ENCODE peak calls at places on chromosomes 3 and 15, in seven cellular contexts. K is frontal cortex, Z is astrocyte of the spinal cord, I is neuronal stem cell, C is A549, T is A172, Y is HuH-7. R is an unnamed sample.

GRCh38 chr3:129352045-129352444 is 73.4 kb downstream of the HMCES start:
- DNase-seq in K (no peak), Z (no peak), I (no peak), C (no peak), T (no peak), Y (peak), R (no peak)

GRCh38 chr15:51874751-51875644 is 45.5 kb downstream of the TMOD3 start:
- DNase-seq in K (no peak), Z (peak), I (no peak), C (peak), T (peak), Y (no peak), R (no peak)

GRCh38 chr3:108029466-108029865 is 61.4 kb downstream of the CD47 start:
- DNase-seq in K (no peak), Z (peak), I (no peak), C (no peak), T (no peak), Y (no peak), R (no peak)

GRCh38 chr3:49803464-49804140 is 541 bp downstream of the INKA1 start:
- DNase-seq in K (peak), Z (no peak), I (peak), C (no peak), T (peak), Y (no peak), R (no peak)

GRCh38 chr3:52095990-52096775 is 39.8 kb upstream of the DUSP7 start:
- DNase-seq in K (no peak), Z (no peak), I (no peak), C (no peak), T (no peak), Y (no peak), R (no peak)

GRCh38 chr3:166526878-166527277 is 689.7 kb upstream of the BCHE start:
- DNase-seq in K (no peak), Z (no peak), I (no peak), C (no peak), T (no peak), Y (no peak), R (no peak)

GRCh38 chr15:23069496-23070166 is 30.3 kb upstream of the TUBGCP5 start:
- DNase-seq in K (no peak), Z (no peak), I (no peak), C (peak), T (peak), Y (peak), R (no peak)

GRCh38 chr15:89383635-89384604 is 49.3 kb upstream of the POLG start:
- DNase-seq in K (no peak), Z (no peak), I (no peak), C (peak), T (no peak), Y (no peak), R (no peak)

GRCh38 chr3:69178838-69179739 is 56.7 kb upstream of the LMOD3 start:
- DNase-seq in K (no peak), Z (no peak), I (no peak), C (peak), T (peak), Y (peak), R (no peak)

GRCh38 chr3:13574798-13575451 is 26.0 kb downstream of the FBLN2 start:
- DNase-seq in K (no peak), Z (peak), I (no peak), C (no peak), T (peak), Y (no peak), R (no peak)

GRCh38 chr3:183488343-183488742 is 59.9 kb upstream of the MCF2L2 start:
- DNase-seq in K (no peak), Z (no peak), I (no peak), C (no peak), T (no peak), Y (no peak), R (no peak)

GRCh38 chr15:66725468-66725785 is 23.4 kb downstream of the SMAD6 start:
- DNase-seq in K (no peak), Z (no peak), I (no peak), C (no peak), T (no peak), Y (no peak), R (no peak)

GRCh38 chr3:151383956-151384355 is 597 bp downstream of the P2RY12 start:
- DNase-seq in K (no peak), Z (no peak), I (no peak), C (no peak), T (no peak), Y (no peak), R (no peak)

GRCh38 chr3:53198256-53198977 is 37.4 kb downstream of the PRKCD start:
- DNase-seq in K (no peak), Z (no peak), I (no peak), C (no peak), T (no peak), Y (no peak), R (no peak)

GRCh38 chr15:79028411-79028964 is 62.1 kb downstream of the RASGRF1 start:
- DNase-seq in K (peak), Z (peak), I (peak), C (peak), T (peak), Y (peak), R (peak)

GRCh38 chr3:166637984-166638530 is 742.0 kb downstream of the ZBBX start:
- DNase-seq in K (no peak), Z (no peak), I (no peak), C (no peak), T (no peak), Y (no peak), R (no peak)

GRCh38 chr15:22979699-22980188 is 424 bp downstream of the CYFIP1 start:
- DNase-seq in K (peak), Z (no peak), I (peak), C (no peak), T (no peak), Y (peak), R (no peak)

GRCh38 chr15:42724276-42724675 is 12.7 kb downstream of the CDAN1 start:
- DNase-seq in K (no peak), Z (no peak), I (no peak), C (no peak), T (no peak), Y (no peak), R (no peak)

GRCh38 chr3:10552631-10552943 is 47.2 kb upstream of the ATP2B2 start:
- DNase-seq in K (no peak), Z (no peak), I (no peak), C (no peak), T (peak), Y (no peak), R (no peak)

GRCh38 chr15:22887157-22887951 is 48.9 kb downstream of the NIPA2 start:
- DNase-seq in K (no peak), Z (peak), I (no peak), C (no peak), T (peak), Y (no peak), R (no peak)

GRCh38 chr3:11499144-11499543 is 144.6 kb downstream of the VGLL4 start:
- DNase-seq in K (no peak), Z (peak), I (no peak), C (peak), T (peak), Y (no peak), R (no peak)

GRCh38 chr3:107680698-107681097 is 157.9 kb downstream of the BBX start:
- DNase-seq in K (no peak), Z (peak), I (no peak), C (no peak), T (peak), Y (no peak), R (no peak)

GRCh38 chr15:87669846-87670245 is 586.7 kb downstream of the NTRK3 start:
- DNase-seq in K (no peak), Z (no peak), I (no peak), C (no peak), T (no peak), Y (no peak), R (no peak)

GRCh38 chr3:172716476-172716875 is 5.6 kb upstream of the NCEH1 start:
- DNase-seq in K (no peak), Z (no peak), I (no peak), C (no peak), T (no peak), Y (no peak), R (no peak)

GRCh38 chr3:160331127-160331937 is 67.7 kb downstream of the IFT80 start:
- DNase-seq in K (no peak), Z (peak), I (no peak), C (peak), T (peak), Y (no peak), R (no peak)

GRCh38 chr3:115825046-115825445 is 201.7 kb downstream of the GAP43 start:
- DNase-seq in K (no peak), Z (peak), I (no peak), C (no peak), T (peak), Y (no peak), R (no peak)

GRCh38 chr3:50057756-50058155 is 31.0 kb upstream of the RBM5 start:
- DNase-seq in K (no peak), Z (no peak), I (no peak), C (no peak), T (no peak), Y (no peak), R (no peak)

GRCh38 chr3:186525369-186526255 is 18.6 kb downstream of the CRYGS start:
- DNase-seq in K (no peak), Z (no peak), I (no peak), C (no peak), T (no peak), Y (peak), R (no peak)

GRCh38 chr15:88833688-88834087 is 30.5 kb downstream of the ACAN start:
- DNase-seq in K (no peak), Z (no peak), I (no peak), C (no peak), T (no peak), Y (no peak), R (no peak)